ENCODE peak calls at places on chromosomes 3 and 15, in five cellular contexts. M, S, B, O and C are unnamed samples.

GRCh38 chr3:176428552-176428951 is 768.7 kb downstream of the TBL1XR1 start:
- DNase-seq in M (no peak), S (no peak), B (no peak), O (no peak), C (no peak)

GRCh38 chr3:146166450-146167222 is 5.7 kb upstream of the PLOD2 start:
- DNase-seq in M (no peak), S (peak; percentile 58), B (peak; percentile 88), O (no peak), C (no peak)

GRCh38 chr3:8319935-8320634 is 181.5 kb upstream of the LMCD1 start:
- DNase-seq in M (no peak), S (no peak), B (peak; percentile 20), O (no peak), C (no peak)

GRCh38 chr15:27582741-27583400 is 516.2 kb downstream of the OCA2 start:
- DNase-seq in M (no peak), S (no peak), B (no peak), O (no peak), C (no peak)

GRCh38 chr3:65855370-65856100 is 183.2 kb downstream of the MAGI1 start:
- DNase-seq in M (no peak), S (peak; percentile 54), B (no peak), O (no peak), C (no peak)

GRCh38 chr15:68424754-68425390 is 7.1 kb downstream of the ITGA11 start:
- DNase-seq in M (no peak), S (no peak), B (no peak), O (no peak), C (no peak)

GRCh38 chr3:62723171-62723570 is 152.0 kb downstream of the CADPS start:
- DNase-seq in M (no peak), S (no peak), B (no peak), O (no peak), C (no peak)

GRCh38 chr3:141933421-141934300 is 57.2 kb downstream of the ATP1B3 start:
- DNase-seq in M (no peak), S (no peak), B (no peak), O (no peak), C (no peak)

GRCh38 chr3:58528629-58529028 is 8.4 kb downstream of the ACOX2 start:
- DNase-seq in M (no peak), S (no peak), B (no peak), O (no peak), C (no peak)

GRCh38 chr15:75348034-75348562 is 1.3 kb downstream of the NEIL1 start:
- DNase-seq in M (no peak), S (no peak), B (no peak), O (peak; percentile 69), C (no peak)

GRCh38 chr3:13574798-13575451 is 26.0 kb downstream of the FBLN2 start:
- DNase-seq in M (no peak), S (no peak), B (no peak), O (peak; percentile 84), C (peak; percentile 21)

GRCh38 chr3:58173670-58174472 is 36.9 kb downstream of the DNASE1L3 start:
- DNase-seq in M (no peak), S (peak; percentile 87), B (peak; percentile 69), O (peak; percentile 21), C (peak; percentile 45)

GRCh38 chr15:41989573-41990242 is 17.4 kb upstream of the EHD4 start:
- DNase-seq in M (no peak), S (peak; percentile 56), B (peak; percentile 66), O (peak; percentile 86), C (peak; percentile 76)

GRCh38 chr3:38623539-38623938 is 25.9 kb downstream of the SCN5A start:
- DNase-seq in M (no peak), S (peak; percentile 13), B (no peak), O (peak; percentile 44), C (no peak)

GRCh38 chr15:57865294-57865693 is 158.8 kb downstream of the POLR2M start:
- DNase-seq in M (no peak), S (no peak), B (peak; percentile 13), O (peak; percentile 44), C (peak; percentile 2)

GRCh38 chr15:85870216-85871014 is 75.7 kb upstream of the KLHL25 start:
- DNase-seq in M (no peak), S (no peak), B (no peak), O (no peak), C (no peak)

GRCh38 chr3:30677347-30677685 is 70.9 kb downstream of the TGFBR2 start:
- DNase-seq in M (no peak), S (no peak), B (no peak), O (no peak), C (no peak)

GRCh38 chr3:40397129-40397528 is 10.1 kb downstream of the ENTPD3 start:
- DNase-seq in M (no peak), S (no peak), B (no peak), O (no peak), C (no peak)

GRCh38 chr3:76063019-76063418 is 277.7 kb upstream of the ZNF717 start:
- DNase-seq in M (no peak), S (no peak), B (no peak), O (no peak), C (no peak)

GRCh38 chr3:123831420-123831819 is 52.7 kb downstream of the MYLK start:
- DNase-seq in M (no peak), S (no peak), B (no peak), O (no peak), C (no peak)

GRCh38 chr3:133106169-133106568 is 68.0 kb downstream of the TMEM108 start:
- DNase-seq in M (no peak), S (no peak), B (no peak), O (no peak), C (no peak)

GRCh38 chr3:43372809-43373587 is 86.7 kb downstream of the SNRK start:
- DNase-seq in M (no peak), S (no peak), B (no peak), O (no peak), C (no peak)

GRCh38 chr3:126896941-126897340 is 86.0 kb upstream of the PLXNA1 start:
- DNase-seq in M (no peak), S (no peak), B (no peak), O (no peak), C (no peak)

GRCh38 chr15:76181705-76182107 is 121.9 kb downstream of the TMEM266 start:
- DNase-seq in M (peak; percentile 78), S (no peak), B (no peak), O (no peak), C (no peak)

GRCh38 chr15:47778263-47778770 is 61.0 kb downstream of the SEMA6D start:
- DNase-seq in M (no peak), S (no peak), B (no peak), O (no peak), C (no peak)

GRCh38 chr3:98099848-98100247 is 12.9 kb downstream of the OR5AC2 start:
- DNase-seq in M (no peak), S (no peak), B (no peak), O (no peak), C (no peak)

GRCh38 chr3:177197041-177197933 is at the start of gene TBL1XR1:
- DNase-seq in M (no peak), S (peak; percentile 85), B (peak; percentile 93), O (peak; percentile 94), C (peak; percentile 95)

GRCh38 chr3:175208316-175208715 is 349.2 kb downstream of the NAALADL2 start:
- DNase-seq in M (no peak), S (no peak), B (no peak), O (no peak), C (no peak)

GRCh38 chr3:15372918-15373317 is 40.5 kb upstream of the SH3BP5 start:
- DNase-seq in M (no peak), S (no peak), B (no peak), O (no peak), C (no peak)

GRCh38 chr3:15361494-15362214 is 29.3 kb upstream of the SH3BP5 start:
- DNase-seq in M (peak; percentile 99), S (no peak), B (no peak), O (no peak), C (peak; percentile 31)

GRCh38 chr3:15368561-15369135 is 36.3 kb upstream of the SH3BP5 start:
- DNase-seq in M (no peak), S (no peak), B (no peak), O (no peak), C (no peak)

GRCh38 chr3:15367059-15367458 is 34.7 kb upstream of the SH3BP5 start:
- DNase-seq in M (no peak), S (no peak), B (no peak), O (no peak), C (no peak)
- TF ChIP-seq MYC in M (no peak), S (no peak), B (no peak), O (no peak), C (no peak)

DNA sequence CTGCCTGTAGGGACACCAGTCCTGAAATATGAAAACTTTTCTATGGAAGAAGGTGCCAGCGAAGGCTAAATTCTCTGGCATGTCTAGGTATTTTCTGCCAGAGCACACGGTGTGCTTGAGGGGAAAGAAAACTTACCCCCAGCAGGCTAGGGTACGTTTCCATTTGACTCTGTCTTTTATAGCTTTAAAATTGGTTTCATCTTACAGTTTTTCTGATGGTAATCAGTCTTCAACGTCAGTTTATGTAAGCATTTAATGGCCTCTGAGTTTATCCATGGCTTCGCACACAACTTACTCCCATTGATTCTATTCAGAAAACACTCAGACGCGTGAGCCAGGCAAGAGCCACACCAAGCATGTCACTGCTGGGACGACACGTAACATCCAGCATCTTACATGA is 249.7 kb downstream of the ADAMTS17 start:
- DNase-seq in M (no peak), S (no peak), B (no peak), O (no peak), C (no peak)
- TF ChIP-seq MYC in M (no peak), S (no peak), B (no peak), O (no peak), C (no peak)

GRCh38 chr3:159861369-159861987 is 127.2 kb upstream of the IL12A start:
- DNase-seq in M (peak; percentile 68), S (no peak), B (no peak), O (no peak), C (no peak)

GRCh38 chr3:159859836-159860235 is 128.8 kb upstream of the IL12A start:
- DNase-seq in M (no peak), S (no peak), B (no peak), O (no peak), C (no peak)

GRCh38 chr3:159860269-159860668 is 128.4 kb upstream of the IL12A start:
- DNase-seq in M (no peak), S (no peak), B (no peak), O (no peak), C (no peak)

GRCh38 chr3:159859424-159859823 is 129.2 kb upstream of the IL12A start:
- DNase-seq in M (no peak), S (no peak), B (no peak), O (no peak), C (no peak)

GRCh38 chr3:159860727-159861126 is 127.9 kb upstream of the IL12A start:
- DNase-seq in M (no peak), S (no peak), B (no peak), O (no peak), C (peak; percentile 7)
- TF ChIP-seq MYC in M (no peak), S (no peak), B (no peak), O (no peak), C (no peak)

GRCh38 chr15:52652286-52652685 is 26.9 kb downstream of the ATOSA start:
- DNase-seq in M (no peak), S (no peak), B (no peak), O (no peak), C (no peak)
- TF ChIP-seq MYC in M (no peak), S (no peak), B (no peak), O (no peak), C (no peak)